ENCODE peak calls at places on chromosomes 13 and 19, in four cellular contexts. One of them, this sample, is unnamed.

GRCh38 chr19:49333426-49334288 is 1.5 kb upstream of the CD37 start:
- DNase-seq in iris pigment epithelial cell: peak
- DNase-seq in T-helper 2 cell: peak
- DNase-seq in stimulated activated CD8-positive, alpha-beta memory T cell treated with anti-CD3 and anti-CD28 coated beads, Interleukin-4, amount 100 ng/mL, for 24 hours: peak
- DNase-seq in this sample: peak

GRCh38 chr13:28204690-28205443 is 66.5 kb downstream of the PAN3 start:
- DNase-seq in iris pigment epithelial cell: no peak
- DNase-seq in T-helper 2 cell: no peak
- DNase-seq in stimulated activated CD8-positive, alpha-beta memory T cell treated with anti-CD3 and anti-CD28 coated beads, Interleukin-4, amount 100 ng/mL, for 24 hours: peak
- DNase-seq in this sample: no peak

GRCh38 chr13:29543230-29544215 is 52.0 kb downstream of the SLC7A1 start:
- DNase-seq in stimulated activated CD8-positive, alpha-beta memory T cell treated with anti-CD3 and anti-CD28 coated beads, Interleukin-4, amount 100 ng/mL, for 24 hours: peak
- DNase-seq in T-helper 2 cell: no peak
- DNase-seq in iris pigment epithelial cell: peak
- DNase-seq in this sample: peak

GRCh38 chr13:107266657-107267056 is 698.7 kb upstream of the ARGLU1 start:
- DNase-seq in T-helper 2 cell: no peak
- DNase-seq in stimulated activated CD8-positive, alpha-beta memory T cell treated with anti-CD3 and anti-CD28 coated beads, Interleukin-4, amount 100 ng/mL, for 24 hours: no peak
- DNase-seq in iris pigment epithelial cell: peak
- DNase-seq in this sample: no peak

GRCh38 chr13:83557845-83558244 is 324.4 kb downstream of the SLITRK1 start:
- DNase-seq in iris pigment epithelial cell: no peak
- DNase-seq in stimulated activated CD8-positive, alpha-beta memory T cell treated with anti-CD3 and anti-CD28 coated beads, Interleukin-4, amount 100 ng/mL, for 24 hours: no peak
- DNase-seq in T-helper 2 cell: no peak
- DNase-seq in this sample: no peak

GRCh38 chr19:41192574-41193419 is at the start of gene CYP2S1:
- DNase-seq in iris pigment epithelial cell: peak
- DNase-seq in stimulated activated CD8-positive, alpha-beta memory T cell treated with anti-CD3 and anti-CD28 coated beads, Interleukin-4, amount 100 ng/mL, for 24 hours: no peak
- DNase-seq in T-helper 2 cell: no peak
- DNase-seq in this sample: peak

GRCh38 chr19:32988724-32989123 is 16.7 kb downstream of the FAAP24 start:
- DNase-seq in T-helper 2 cell: no peak
- DNase-seq in iris pigment epithelial cell: no peak
- DNase-seq in stimulated activated CD8-positive, alpha-beta memory T cell treated with anti-CD3 and anti-CD28 coated beads, Interleukin-4, amount 100 ng/mL, for 24 hours: no peak
- DNase-seq in this sample: no peak

GRCh38 chr13:111005808-111006494 is 91.1 kb upstream of the ANKRD10 start:
- DNase-seq in T-helper 2 cell: no peak
- DNase-seq in stimulated activated CD8-positive, alpha-beta memory T cell treated with anti-CD3 and anti-CD28 coated beads, Interleukin-4, amount 100 ng/mL, for 24 hours: no peak
- DNase-seq in iris pigment epithelial cell: peak
- DNase-seq in this sample: peak

GRCh38 chr19:18603255-18603957 is 3.2 kb downstream of the CRLF1 start:
- DNase-seq in iris pigment epithelial cell: peak
- DNase-seq in T-helper 2 cell: no peak
- DNase-seq in stimulated activated CD8-positive, alpha-beta memory T cell treated with anti-CD3 and anti-CD28 coated beads, Interleukin-4, amount 100 ng/mL, for 24 hours: no peak
- DNase-seq in this sample: no peak

GRCh38 chr13:83085186-83085900 is 796.9 kb downstream of the SLITRK1 start:
- DNase-seq in T-helper 2 cell: no peak
- DNase-seq in stimulated activated CD8-positive, alpha-beta memory T cell treated with anti-CD3 and anti-CD28 coated beads, Interleukin-4, amount 100 ng/mL, for 24 hours: no peak
- DNase-seq in iris pigment epithelial cell: peak
- DNase-seq in this sample: peak

GRCh38 chr19:51079486-51080110 is 3.1 kb downstream of the KLK14 start:
- DNase-seq in T-helper 2 cell: no peak
- DNase-seq in iris pigment epithelial cell: no peak
- DNase-seq in stimulated activated CD8-positive, alpha-beta memory T cell treated with anti-CD3 and anti-CD28 coated beads, Interleukin-4, amount 100 ng/mL, for 24 hours: no peak
- DNase-seq in this sample: no peak